ENCODE peak calls at places on chromosomes 5 and 9, in seven cellular contexts. A, W, B, C, I, T and K are unnamed samples.

GRCh38 chr5:137022043-137022442 is 477.1 kb downstream of the SPOCK1 start:
- DNase-seq in A (no peak), W (no peak), B (no peak), C (no peak), I (no peak), T (no peak), K (no peak)

GRCh38 chr5:59760798-59761348 is 132.7 kb downstream of the PDE4D start:
- DNase-seq in A (no peak), W (no peak), B (peak; percentile 55), C (peak; percentile 92), I (peak; percentile 4), T (no peak), K (no peak)

GRCh38 chr5:135207866-135208265 is 173.8 kb upstream of the PITX1 start:
- DNase-seq in A (no peak), W (no peak), B (no peak), C (peak; percentile 26), I (no peak), T (no peak), K (no peak)

GRCh38 chr5:89282832-89283510 is 400.0 kb upstream of the MEF2C start:
- DNase-seq in A (no peak), W (no peak), B (peak; percentile 85), C (peak; percentile 52), I (peak; percentile 19), T (no peak), K (no peak)

GRCh38 chr5:37738057-37738691 is 101.7 kb downstream of the GDNF start:
- DNase-seq in A (no peak), W (no peak), B (peak; percentile 93), C (peak; percentile 90), I (peak; percentile 29), T (no peak), K (no peak)

GRCh38 chr5:65805082-65805481 is 83.1 kb downstream of the NLN start:
- DNase-seq in A (no peak), W (no peak), B (no peak), C (no peak), I (no peak), T (no peak), K (no peak)

GRCh38 chr5:59744531-59744992 is 149.0 kb downstream of the PDE4D start:
- DNase-seq in A (no peak), W (no peak), B (peak; percentile 25), C (peak; percentile 49), I (no peak), T (no peak), K (no peak)

GRCh38 chr9:71191708-71192107 is 70.3 kb upstream of the TRPM3 start:
- DNase-seq in A (no peak), W (no peak), B (no peak), C (no peak), I (no peak), T (no peak), K (peak; percentile 13)

GRCh38 chr5:134184155-134185135 is 7.7 kb upstream of the SKP1 start:
- DNase-seq in A (peak; percentile 87), W (peak; percentile 71), B (peak; percentile 56), C (peak; percentile 69), I (peak; percentile 89), T (peak; percentile 38), K (peak; percentile 82)

GRCh38 chr9:137312852-137313325 is 10.8 kb upstream of the NRARP start:
- DNase-seq in A (peak; percentile 26), W (no peak), B (no peak), C (no peak), I (no peak), T (no peak), K (no peak)

GRCh38 chr5:69265931-69266330 is 31.2 kb downstream of the CDK7 start:
- DNase-seq in A (peak; percentile 88), W (peak; percentile 51), B (no peak), C (no peak), I (peak; percentile 27), T (peak; percentile 49), K (peak; percentile 87)

GRCh38 chr5:180336234-180337020 is 16.7 kb downstream of the GFPT2 start:
- DNase-seq in A (no peak), W (no peak), B (no peak), C (no peak), I (no peak), T (no peak), K (no peak)

GRCh38 chr5:150289551-150290390 is at the start of gene CAMK2A:
- DNase-seq in A (peak; percentile 60), W (peak; percentile 37), B (no peak), C (no peak), I (peak; percentile 18), T (no peak), K (peak; percentile 70)

GRCh38 chr5:134656690-134657089 is 8.1 kb downstream of the SEC24A start:
- DNase-seq in A (no peak), W (no peak), B (peak; percentile 15), C (no peak), I (peak; percentile 41), T (no peak), K (peak; percentile 17)

GRCh38 chr5:126694403-126694802 is 82.5 kb upstream of the LMNB1 start:
- DNase-seq in A (no peak), W (no peak), B (no peak), C (peak; percentile 11), I (no peak), T (no peak), K (no peak)

GRCh38 chr5:181190711-181191525 is 14.1 kb downstream of the TRIM7 start:
- DNase-seq in A (no peak), W (peak; percentile 70), B (no peak), C (no peak), I (peak; percentile 62), T (no peak), K (no peak)

GRCh38 chr5:60323596-60323995 is 376.4 kb downstream of the DEPDC1B start:
- DNase-seq in A (peak; percentile 45), W (peak; percentile 36), B (no peak), C (no peak), I (peak; percentile 34), T (peak; percentile 15), K (peak; percentile 84)

DNA sequence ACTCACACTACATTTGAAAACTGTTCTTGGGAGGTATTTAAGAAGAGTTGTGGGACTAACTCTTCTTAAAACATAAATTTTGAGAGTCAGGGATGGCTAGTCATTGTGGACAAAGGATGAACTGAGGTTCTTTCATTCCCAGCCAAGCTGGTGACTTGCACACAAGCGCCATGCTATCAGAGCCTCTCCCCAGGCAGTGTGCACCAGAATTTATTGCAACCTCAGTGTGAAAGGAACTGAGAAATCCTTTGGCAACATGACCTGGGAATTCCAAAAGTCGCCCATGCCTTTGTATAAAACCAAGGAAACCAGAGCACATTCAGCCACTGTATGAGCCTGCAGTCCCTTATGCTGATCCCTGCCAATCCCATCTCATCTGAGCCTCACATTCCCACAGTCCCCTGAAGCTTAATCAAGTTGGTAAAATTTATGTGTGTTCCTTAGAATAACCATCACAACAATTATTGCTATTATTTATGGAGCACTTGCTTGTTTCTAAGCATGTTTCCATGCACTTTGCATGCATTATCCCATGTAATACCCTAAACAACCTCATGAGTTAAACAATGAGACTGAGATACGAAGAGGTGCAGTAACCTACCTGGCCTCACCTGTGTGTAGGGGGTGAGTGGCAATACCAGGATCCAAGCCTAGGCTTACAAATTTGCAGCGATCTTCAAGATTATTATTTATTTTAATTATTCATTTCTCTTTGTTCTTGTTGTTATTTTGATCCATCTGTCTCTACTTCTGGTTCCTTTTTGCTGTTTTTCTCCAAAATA is 116.4 kb downstream of the NTRK2 start:
- DNase-seq in A (no peak), W (no peak), B (no peak), C (no peak), I (no peak), T (no peak), K (peak; percentile 1)
- H3K18ac ChIP-seq in A (no peak overlapping the region), W (no peak overlapping the region), B (no peak overlapping the region), C (no peak overlapping the region), I (no peak overlapping the region), T (no peak overlapping the region), K (no peak overlapping the region)

GRCh38 chr5:176798949-176799348 is 11.4 kb upstream of the UNC5A start:
- DNase-seq in A (no peak), W (no peak), B (no peak), C (no peak), I (no peak), T (no peak), K (no peak)
- H3K18ac ChIP-seq in A (no peak overlapping the region), W (no peak overlapping the region), B (no peak overlapping the region), C (no peak overlapping the region), I (no peak overlapping the region), T (no peak overlapping the region), K (no peak overlapping the region)

DNA sequence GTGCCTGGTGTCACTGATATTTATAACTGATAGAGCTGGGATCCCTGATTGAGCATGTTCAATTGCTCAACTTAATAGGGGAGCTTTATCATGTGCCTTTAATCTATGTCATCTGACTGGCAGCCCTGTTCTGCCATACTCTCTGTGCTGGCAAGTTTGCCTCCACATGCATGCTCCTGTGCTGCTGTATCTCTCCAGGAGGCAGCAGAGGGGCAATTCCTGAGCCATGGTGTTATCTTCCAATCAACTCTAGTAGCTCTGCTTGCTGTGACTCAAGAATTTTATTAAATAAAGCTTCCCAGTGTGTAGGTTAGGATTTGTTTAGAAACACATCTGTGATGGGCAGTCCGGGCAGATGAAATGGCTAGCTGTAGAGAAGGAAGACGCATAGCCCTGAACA is 642.0 kb downstream of the KIF4B start:
- DNase-seq in A (no peak), W (no peak), B (no peak), C (no peak), I (no peak), T (no peak), K (peak; percentile 50)
- H3K18ac ChIP-seq in A (no peak overlapping the region), W (no peak overlapping the region), B (no peak overlapping the region), C (no peak overlapping the region), I (no peak overlapping the region), T (no peak overlapping the region), K (no peak overlapping the region)

GRCh38 chr9:133605446-133605845 is 3.7 kb downstream of the FAM163B start:
- DNase-seq in A (no peak), W (no peak), B (no peak), C (no peak), I (no peak), T (no peak), K (no peak)

GRCh38 chr9:133606722-133607053 is 2.5 kb downstream of the FAM163B start:
- DNase-seq in A (no peak), W (no peak), B (no peak), C (no peak), I (no peak), T (no peak), K (no peak)

GRCh38 chr9:133604856-133605255 is 4.3 kb downstream of the FAM163B start:
- DNase-seq in A (no peak), W (no peak), B (no peak), C (no peak), I (no peak), T (no peak), K (no peak)

GRCh38 chr9:133607381-133607780 is 1.8 kb downstream of the FAM163B start:
- DNase-seq in A (no peak), W (no peak), B (no peak), C (no peak), I (no peak), T (no peak), K (no peak)

DNA sequence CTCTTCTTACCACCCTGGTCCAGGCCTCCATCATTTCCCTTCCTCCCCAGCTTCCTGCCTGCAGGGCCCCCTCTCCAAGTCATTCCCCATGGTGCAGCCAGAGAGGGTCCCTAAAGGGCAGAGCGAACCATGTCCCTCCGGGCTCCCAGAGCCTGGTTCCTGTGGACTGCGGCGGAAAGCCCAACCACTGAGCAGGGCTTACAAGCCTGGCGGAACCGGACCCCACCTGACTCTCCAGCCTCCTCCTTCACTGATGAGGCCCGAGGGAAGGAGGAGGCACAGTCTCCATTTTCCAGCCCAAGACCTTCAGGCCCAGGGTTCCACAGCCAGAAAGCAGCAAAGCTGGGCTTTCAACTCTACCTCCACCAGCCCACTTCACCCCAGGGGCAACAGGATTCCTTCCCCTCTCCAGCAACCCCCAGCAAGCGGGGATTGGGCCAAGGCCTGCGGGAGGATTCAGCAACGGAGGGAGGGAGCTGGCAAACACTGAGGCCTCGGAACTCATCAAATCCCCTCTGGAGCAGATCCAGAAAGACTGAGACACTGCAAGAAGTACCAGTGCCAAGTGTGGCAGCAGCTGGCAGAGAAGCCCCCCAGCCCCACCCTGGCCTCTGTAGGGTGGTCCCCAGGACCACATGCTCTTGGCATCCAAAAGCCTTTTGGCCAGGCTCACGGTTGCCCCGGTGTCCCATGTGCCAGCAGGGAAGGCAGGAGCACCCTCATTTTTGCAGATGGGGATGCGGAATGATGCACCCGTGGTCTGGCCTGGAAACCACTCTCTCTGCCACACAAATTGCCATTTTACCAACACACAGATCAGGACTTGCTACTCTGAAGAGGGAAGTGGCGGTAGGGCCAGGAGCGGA is 3.1 kb downstream of the FAM163B start:
- DNase-seq in A (no peak), W (no peak), B (no peak), C (no peak), I (no peak), T (no peak), K (no peak)
- H3K18ac ChIP-seq in A (no peak overlapping the region), W (no peak overlapping the region), B (no peak overlapping the region), C (no peak overlapping the region), I (no peak overlapping the region), T (peak overlapping the region; percentile 48), K (no peak overlapping the region)